ENCODE peak calls at places on chromosomes 6 and 20, in nine cellular contexts. B is heart left ventricle, V is HCT116, Z is ascending aorta, R is tibial artery, N is upper lobe of right lung, D is neural progenitor cell, W is kidney, M is prostate gland. J is an unnamed sample.
A peak's percentile ranks its signal among the peaks of the same experiment; 100 is the strongest.

GRCh38 chr6:13554929-13555333 is 19.5 kb upstream of the SIRT5 start:
- DNase-seq in Z (no peak), M (no peak), D (peak; percentile 66), V (no peak), R (peak; percentile 45), B (peak; percentile 81), N (no peak), W (peak; percentile 83), J (no peak)

GRCh38 chr6:114053791-114054190 is 82.8 kb upstream of the HDAC2 start:
- DNase-seq in V (no peak), N (no peak), W (no peak), D (no peak), R (no peak), M (no peak), Z (no peak), B (no peak), J (no peak)

GRCh38 chr6:19668710-19669109 is 168.5 kb upstream of the ID4 start:
- DNase-seq in B (no peak), Z (no peak), D (no peak), N (no peak), V (no peak), R (no peak), M (no peak), W (no peak), J (no peak)

GRCh38 chr6:113359155-113360140 is 497.7 kb upstream of the MARCKS start:
- DNase-seq in Z (no peak), R (no peak), V (no peak), D (no peak), N (no peak), B (no peak), W (peak; percentile 60), M (no peak), J (no peak)

GRCh38 chr6:26327450-26328264 is 37.3 kb upstream of the BTN3A2 start:
- DNase-seq in R (no peak), M (no peak), W (no peak), B (no peak), V (peak; percentile 89), Z (no peak), D (peak; percentile 83), N (no peak), J (no peak)

GRCh38 chr6:55131616-55132015 is 42.7 kb upstream of the HCRTR2 start:
- DNase-seq in Z (no peak), R (no peak), M (no peak), B (no peak), N (no peak), D (no peak), W (no peak), V (no peak), J (no peak)

GRCh38 chr6:111423055-111423633 is 59.9 kb downstream of the REV3L start:
- DNase-seq in D (no peak), Z (no peak), N (no peak), B (no peak), R (no peak), V (no peak), M (no peak), W (no peak), J (no peak)

GRCh38 chr6:37489697-37490336 is 9.9 kb downstream of the CCDC167 start:
- DNase-seq in D (no peak), W (peak; percentile 64), V (no peak), N (no peak), B (no peak), R (no peak), M (no peak), Z (no peak), J (no peak)

GRCh38 chr6:44100088-44100550 is 27.1 kb downstream of the MRPL14 start:
- DNase-seq in N (no peak), Z (no peak), W (no peak), R (no peak), D (peak; percentile 50), B (no peak), V (no peak), M (no peak), J (no peak)

GRCh38 chr20:40959325-40960092 is 69.1 kb upstream of the TOP1 start:
- DNase-seq in D (peak; percentile 16), B (no peak), V (no peak), R (no peak), W (no peak), N (no peak), Z (no peak), M (no peak), J (no peak)

GRCh38 chr20:1376007-1376406 is 16.8 kb downstream of the FKBP1A start:
- DNase-seq in V (no peak), B (no peak), R (no peak), M (no peak), D (no peak), N (no peak), Z (no peak), W (no peak), J (no peak)

GRCh38 chr6:30683137-30683979 is 3.1 kb downstream of the PPP1R18 start:
- DNase-seq in M (no peak), N (no peak), R (no peak), Z (no peak), D (no peak), W (peak; percentile 61), V (no peak), B (no peak), J (no peak)

GRCh38 chr6:68282646-68283045 is 352.4 kb upstream of the ADGRB3 start:
- DNase-seq in V (no peak), W (no peak), R (no peak), D (no peak), M (no peak), B (no peak), Z (no peak), N (no peak), J (no peak)

GRCh38 chr6:64984947-64985346 is 722.1 kb downstream of the EYS start:
- DNase-seq in B (no peak), N (no peak), W (no peak), Z (no peak), M (no peak), V (no peak), R (no peak), D (no peak), J (no peak)

GRCh38 chr6:148524509-148524908 is 181.9 kb downstream of the SASH1 start:
- DNase-seq in R (no peak), Z (no peak), W (no peak), D (no peak), B (no peak), N (no peak), M (no peak), V (no peak), J (no peak)

GRCh38 chr20:16405254-16405653 is 168.0 kb downstream of the KIF16B start:
- DNase-seq in M (no peak), W (no peak), D (no peak), Z (no peak), R (no peak), V (no peak), N (no peak), B (no peak), J (no peak)

GRCh38 chr6:128567029-128567428 is 46.6 kb upstream of the PTPRK start:
- DNase-seq in M (no peak), B (no peak), W (no peak), Z (no peak), V (no peak), D (no peak), N (no peak), R (no peak), J (no peak)

DNA sequence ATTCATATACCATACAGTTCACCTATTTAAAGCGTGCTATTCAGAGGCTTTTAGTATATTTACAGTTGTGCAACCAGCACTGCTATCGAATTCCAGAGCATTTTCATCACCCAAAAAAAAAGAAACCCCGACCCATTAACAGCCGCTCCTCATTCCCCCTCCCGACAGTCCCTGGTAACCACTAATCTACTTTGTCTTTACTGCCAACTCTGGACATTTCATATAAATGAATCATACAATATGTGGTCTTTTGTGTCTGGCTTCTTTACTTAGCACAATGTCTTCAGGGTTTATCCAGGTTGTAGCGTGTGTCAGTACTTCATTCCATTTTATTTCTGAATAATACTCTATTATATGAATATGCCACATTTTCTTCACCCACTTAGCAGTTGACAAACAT is 23.0 kb upstream of the ROS1 start:
- DNase-seq in W (no peak), N (no peak), Z (no peak), D (no peak), B (no peak), M (no peak), V (no peak), R (no peak), J (no peak)
- H3K27ac ChIP-seq in W (no peak overlapping the region), N (no peak overlapping the region), Z (peak overlapping the region; percentile 56), D (no peak overlapping the region), B (no peak overlapping the region), M (no peak overlapping the region), V (no peak overlapping the region), R (no peak overlapping the region), J (no peak overlapping the region)

GRCh38 chr6:166932616-166933015 is 23.7 kb downstream of the RNASET2 start:
- DNase-seq in D (no peak), R (no peak), B (no peak), N (no peak), W (no peak), Z (no peak), V (no peak), M (no peak), J (no peak)
- TF ChIP-seq CTCF in D (no peak), R (no peak), B (no peak), N (no peak), W (no peak), Z (no peak), V (no peak), M (no peak), J (no peak)

GRCh38 chr6:167664678-167665445 is 161.8 kb upstream of the AFDN start:
- DNase-seq in M (no peak), V (no peak), Z (no peak), R (no peak), W (no peak), B (no peak), N (no peak), D (no peak), J (no peak)
- H3K9me3 ChIP-seq in M (no peaks in the 10 kb centered on the region), V (no peaks in the 10 kb centered on the region), Z (no peaks in the 10 kb centered on the region), R (no peaks in the 10 kb centered on the region), W (no peaks in the 10 kb centered on the region), B (no peaks in the 10 kb centered on the region), N (no peaks in the 10 kb centered on the region), D (no peaks in the 10 kb centered on the region), J (no peaks in the 10 kb centered on the region)

GRCh38 chr20:63833776-63834544 is 2.9 kb upstream of the ZBTB46 start:
- DNase-seq in D (no peak), Z (no peak), R (no peak), W (no peak), M (no peak), B (no peak), V (no peak), N (no peak), J (no peak)

GRCh38 chr20:63829943-63830820 is 882 bp downstream of the ZBTB46 start:
- DNase-seq in M (no peak), N (no peak), V (no peak), W (peak; percentile 80), D (peak; percentile 74), R (no peak), Z (no peak), B (peak; percentile 44), J (no peak)

GRCh38 chr20:63830821-63831593 is at the start of gene ZBTB46:
- DNase-seq in M (peak; percentile 31), B (peak; percentile 62), R (no peak), N (peak; percentile 83), V (no peak), D (peak; percentile 87), W (peak; percentile 79), Z (no peak), J (peak; percentile 72)

GRCh38 chr20:63829598-63829942 is 1.5 kb downstream of the ZBTB46 start:
- DNase-seq in M (no peak), R (no peak), Z (no peak), D (no peak), B (no peak), W (no peak), V (no peak), N (no peak), J (no peak)

GRCh38 chr20:63831696-63832686 is 927 bp upstream of the ZBTB46 start:
- DNase-seq in M (no peak), V (peak; percentile 4), W (peak; percentile 87), B (peak; percentile 80), D (peak; percentile 83), Z (no peak), R (no peak), N (peak; percentile 76), J (peak; percentile 63)
- H3K27ac ChIP-seq in M (no peak overlapping the region), V (peak overlapping the region; percentile 51), W (peak overlapping the region; percentile 75), B (peak overlapping the region; percentile 80), D (no peak overlapping the region), Z (no peak overlapping the region), R (no peak overlapping the region), N (peak overlapping the region; percentile 55), J (peak overlapping the region; percentile 57)